ENCODE peak calls at places on chromosomes 16 and 17, in eight cellular contexts. One of them, this sample, is unnamed.

GRCh38 chr16:49844399-49844798 is 11.5 kb downstream of the ZNF423 start:
- DNase-seq in activated T-helper 9 cell treated with anti-CD3 and anti-CD28 coated beads, Interleukin-2, amount 50 U/mL, for 16 hours: no peak
- DNase-seq in BE2C: no peak
- DNase-seq in activated CD4-positive, alpha-beta T cell treated with anti-CD3 and anti-CD28 coated beads, Interleukin-2, amount 10 ng/mL, durations not matched to agents 7 days and 5 days: no peak
- DNase-seq in transverse colon: no peak
- DNase-seq in KBM-7: no peak
- DNase-seq in activated naive CD8-positive, alpha-beta T cell treated with anti-CD3 and anti-CD28 coated beads, Interleukin-2, amount 50 U/mL, for 16 hours: no peak
- DNase-seq in fibroblast of mammary gland: peak
- DNase-seq in this sample: no peak

GRCh38 chr16:81431554-81432353 is 12.9 kb upstream of the CMIP start:
- DNase-seq in activated T-helper 9 cell treated with anti-CD3 and anti-CD28 coated beads, Interleukin-2, amount 50 U/mL, for 16 hours: no peak
- DNase-seq in BE2C: no peak
- DNase-seq in transverse colon: no peak
- DNase-seq in fibroblast of mammary gland: peak
- DNase-seq in KBM-7: peak
- DNase-seq in activated CD4-positive, alpha-beta T cell treated with anti-CD3 and anti-CD28 coated beads, Interleukin-2, amount 10 ng/mL, durations not matched to agents 7 days and 5 days: no peak
- DNase-seq in activated naive CD8-positive, alpha-beta T cell treated with anti-CD3 and anti-CD28 coated beads, Interleukin-2, amount 50 U/mL, for 16 hours: no peak
- DNase-seq in this sample: no peak

GRCh38 chr17:142102-142661 is 4.8 kb downstream of the SCGB1C2 start:
- DNase-seq in BE2C: peak
- DNase-seq in activated naive CD8-positive, alpha-beta T cell treated with anti-CD3 and anti-CD28 coated beads, Interleukin-2, amount 50 U/mL, for 16 hours: no peak
- DNase-seq in fibroblast of mammary gland: peak
- DNase-seq in activated T-helper 9 cell treated with anti-CD3 and anti-CD28 coated beads, Interleukin-2, amount 50 U/mL, for 16 hours: no peak
- DNase-seq in KBM-7: peak
- DNase-seq in transverse colon: no peak
- DNase-seq in activated CD4-positive, alpha-beta T cell treated with anti-CD3 and anti-CD28 coated beads, Interleukin-2, amount 10 ng/mL, durations not matched to agents 7 days and 5 days: peak
- DNase-seq in this sample: peak

GRCh38 chr17:31560836-31561235 is 169.4 kb downstream of the RAB11FIP4 start:
- DNase-seq in activated T-helper 9 cell treated with anti-CD3 and anti-CD28 coated beads, Interleukin-2, amount 50 U/mL, for 16 hours: no peak
- DNase-seq in transverse colon: no peak
- DNase-seq in activated naive CD8-positive, alpha-beta T cell treated with anti-CD3 and anti-CD28 coated beads, Interleukin-2, amount 50 U/mL, for 16 hours: no peak
- DNase-seq in KBM-7: no peak
- DNase-seq in fibroblast of mammary gland: peak
- DNase-seq in BE2C: no peak
- DNase-seq in activated CD4-positive, alpha-beta T cell treated with anti-CD3 and anti-CD28 coated beads, Interleukin-2, amount 10 ng/mL, durations not matched to agents 7 days and 5 days: no peak
- DNase-seq in this sample: no peak

GRCh38 chr16:70766176-70766575 is 34.8 kb downstream of the VAC14 start:
- DNase-seq in KBM-7: no peak
- DNase-seq in BE2C: no peak
- DNase-seq in activated T-helper 9 cell treated with anti-CD3 and anti-CD28 coated beads, Interleukin-2, amount 50 U/mL, for 16 hours: no peak
- DNase-seq in activated naive CD8-positive, alpha-beta T cell treated with anti-CD3 and anti-CD28 coated beads, Interleukin-2, amount 50 U/mL, for 16 hours: no peak
- DNase-seq in transverse colon: no peak
- DNase-seq in fibroblast of mammary gland: no peak
- DNase-seq in activated CD4-positive, alpha-beta T cell treated with anti-CD3 and anti-CD28 coated beads, Interleukin-2, amount 10 ng/mL, durations not matched to agents 7 days and 5 days: no peak
- DNase-seq in this sample: no peak

GRCh38 chr17:36849871-36850348 is 87.4 kb upstream of the LHX1 start:
- DNase-seq in KBM-7: peak
- DNase-seq in activated naive CD8-positive, alpha-beta T cell treated with anti-CD3 and anti-CD28 coated beads, Interleukin-2, amount 50 U/mL, for 16 hours: no peak
- DNase-seq in fibroblast of mammary gland: peak
- DNase-seq in BE2C: peak
- DNase-seq in activated T-helper 9 cell treated with anti-CD3 and anti-CD28 coated beads, Interleukin-2, amount 50 U/mL, for 16 hours: peak
- DNase-seq in transverse colon: no peak
- DNase-seq in activated CD4-positive, alpha-beta T cell treated with anti-CD3 and anti-CD28 coated beads, Interleukin-2, amount 10 ng/mL, durations not matched to agents 7 days and 5 days: peak
- DNase-seq in this sample: peak

GRCh38 chr16:9151074-9151473 is 59.6 kb downstream of the HAPSTR1 start:
- DNase-seq in activated CD4-positive, alpha-beta T cell treated with anti-CD3 and anti-CD28 coated beads, Interleukin-2, amount 10 ng/mL, durations not matched to agents 7 days and 5 days: no peak
- DNase-seq in fibroblast of mammary gland: no peak
- DNase-seq in activated T-helper 9 cell treated with anti-CD3 and anti-CD28 coated beads, Interleukin-2, amount 50 U/mL, for 16 hours: no peak
- DNase-seq in BE2C: no peak
- DNase-seq in KBM-7: no peak
- DNase-seq in activated naive CD8-positive, alpha-beta T cell treated with anti-CD3 and anti-CD28 coated beads, Interleukin-2, amount 50 U/mL, for 16 hours: no peak
- DNase-seq in transverse colon: no peak
- DNase-seq in this sample: no peak

GRCh38 chr17:6843241-6843890 is 11.8 kb upstream of the TEKT1 start:
- DNase-seq in activated CD4-positive, alpha-beta T cell treated with anti-CD3 and anti-CD28 coated beads, Interleukin-2, amount 10 ng/mL, durations not matched to agents 7 days and 5 days: no peak
- DNase-seq in KBM-7: peak
- DNase-seq in transverse colon: no peak
- DNase-seq in BE2C: no peak
- DNase-seq in activated naive CD8-positive, alpha-beta T cell treated with anti-CD3 and anti-CD28 coated beads, Interleukin-2, amount 50 U/mL, for 16 hours: no peak
- DNase-seq in activated T-helper 9 cell treated with anti-CD3 and anti-CD28 coated beads, Interleukin-2, amount 50 U/mL, for 16 hours: no peak
- DNase-seq in fibroblast of mammary gland: peak
- DNase-seq in this sample: no peak

GRCh38 chr17:4057731-4058130 is 85.1 kb downstream of the ZZEF1 start:
- DNase-seq in activated naive CD8-positive, alpha-beta T cell treated with anti-CD3 and anti-CD28 coated beads, Interleukin-2, amount 50 U/mL, for 16 hours: no peak
- DNase-seq in activated T-helper 9 cell treated with anti-CD3 and anti-CD28 coated beads, Interleukin-2, amount 50 U/mL, for 16 hours: no peak
- DNase-seq in transverse colon: no peak
- DNase-seq in activated CD4-positive, alpha-beta T cell treated with anti-CD3 and anti-CD28 coated beads, Interleukin-2, amount 10 ng/mL, durations not matched to agents 7 days and 5 days: no peak
- DNase-seq in fibroblast of mammary gland: no peak
- DNase-seq in KBM-7: no peak
- DNase-seq in BE2C: no peak
- DNase-seq in this sample: no peak

GRCh38 chr16:84687715-84688114 is 12.1 kb upstream of the USP10 start:
- DNase-seq in KBM-7: peak
- DNase-seq in activated CD4-positive, alpha-beta T cell treated with anti-CD3 and anti-CD28 coated beads, Interleukin-2, amount 10 ng/mL, durations not matched to agents 7 days and 5 days: no peak
- DNase-seq in activated T-helper 9 cell treated with anti-CD3 and anti-CD28 coated beads, Interleukin-2, amount 50 U/mL, for 16 hours: no peak
- DNase-seq in transverse colon: no peak
- DNase-seq in BE2C: no peak
- DNase-seq in fibroblast of mammary gland: peak
- DNase-seq in activated naive CD8-positive, alpha-beta T cell treated with anti-CD3 and anti-CD28 coated beads, Interleukin-2, amount 50 U/mL, for 16 hours: no peak
- DNase-seq in this sample: no peak

GRCh38 chr17:67520282-67520906 is 143.3 kb downstream of the PITPNC1 start:
- DNase-seq in transverse colon: peak
- DNase-seq in KBM-7: peak
- DNase-seq in activated T-helper 9 cell treated with anti-CD3 and anti-CD28 coated beads, Interleukin-2, amount 50 U/mL, for 16 hours: no peak
- DNase-seq in activated naive CD8-positive, alpha-beta T cell treated with anti-CD3 and anti-CD28 coated beads, Interleukin-2, amount 50 U/mL, for 16 hours: no peak
- DNase-seq in fibroblast of mammary gland: peak
- DNase-seq in BE2C: no peak
- DNase-seq in activated CD4-positive, alpha-beta T cell treated with anti-CD3 and anti-CD28 coated beads, Interleukin-2, amount 10 ng/mL, durations not matched to agents 7 days and 5 days: no peak
- DNase-seq in this sample: no peak

GRCh38 chr17:50150354-50151040 is at the start of gene PPP1R9B:
- DNase-seq in activated naive CD8-positive, alpha-beta T cell treated with anti-CD3 and anti-CD28 coated beads, Interleukin-2, amount 50 U/mL, for 16 hours: no peak
- DNase-seq in activated T-helper 9 cell treated with anti-CD3 and anti-CD28 coated beads, Interleukin-2, amount 50 U/mL, for 16 hours: no peak
- DNase-seq in KBM-7: no peak
- DNase-seq in fibroblast of mammary gland: no peak
- DNase-seq in activated CD4-positive, alpha-beta T cell treated with anti-CD3 and anti-CD28 coated beads, Interleukin-2, amount 10 ng/mL, durations not matched to agents 7 days and 5 days: no peak
- DNase-seq in BE2C: no peak
- DNase-seq in transverse colon: no peak
- DNase-seq in this sample: no peak

GRCh38 chr16:23999663-24000062 is 163.9 kb downstream of the PRKCB start:
- DNase-seq in transverse colon: no peak
- DNase-seq in activated naive CD8-positive, alpha-beta T cell treated with anti-CD3 and anti-CD28 coated beads, Interleukin-2, amount 50 U/mL, for 16 hours: no peak
- DNase-seq in KBM-7: no peak
- DNase-seq in fibroblast of mammary gland: no peak
- DNase-seq in activated T-helper 9 cell treated with anti-CD3 and anti-CD28 coated beads, Interleukin-2, amount 50 U/mL, for 16 hours: peak
- DNase-seq in BE2C: no peak
- DNase-seq in activated CD4-positive, alpha-beta T cell treated with anti-CD3 and anti-CD28 coated beads, Interleukin-2, amount 10 ng/mL, durations not matched to agents 7 days and 5 days: no peak
- DNase-seq in this sample: no peak

GRCh38 chr16:29029168-29029994 is 44.5 kb downstream of the LAT start:
- DNase-seq in activated naive CD8-positive, alpha-beta T cell treated with anti-CD3 and anti-CD28 coated beads, Interleukin-2, amount 50 U/mL, for 16 hours: peak
- DNase-seq in activated CD4-positive, alpha-beta T cell treated with anti-CD3 and anti-CD28 coated beads, Interleukin-2, amount 10 ng/mL, durations not matched to agents 7 days and 5 days: peak
- DNase-seq in BE2C: peak
- DNase-seq in fibroblast of mammary gland: peak
- DNase-seq in transverse colon: no peak
- DNase-seq in KBM-7: peak
- DNase-seq in activated T-helper 9 cell treated with anti-CD3 and anti-CD28 coated beads, Interleukin-2, amount 50 U/mL, for 16 hours: peak
- DNase-seq in this sample: peak

GRCh38 chr17:77475012-77475976 is 334.5 kb downstream of the SEC14L1 start:
- DNase-seq in activated T-helper 9 cell treated with anti-CD3 and anti-CD28 coated beads, Interleukin-2, amount 50 U/mL, for 16 hours: peak
- DNase-seq in activated CD4-positive, alpha-beta T cell treated with anti-CD3 and anti-CD28 coated beads, Interleukin-2, amount 10 ng/mL, durations not matched to agents 7 days and 5 days: peak
- DNase-seq in fibroblast of mammary gland: peak
- DNase-seq in KBM-7: peak
- DNase-seq in activated naive CD8-positive, alpha-beta T cell treated with anti-CD3 and anti-CD28 coated beads, Interleukin-2, amount 50 U/mL, for 16 hours: peak
- DNase-seq in transverse colon: no peak
- DNase-seq in BE2C: no peak
- DNase-seq in this sample: no peak

GRCh38 chr17:74736423-74737298 is at the start of gene RAB37:
- DNase-seq in fibroblast of mammary gland: peak
- DNase-seq in activated T-helper 9 cell treated with anti-CD3 and anti-CD28 coated beads, Interleukin-2, amount 50 U/mL, for 16 hours: peak
- DNase-seq in BE2C: peak
- DNase-seq in transverse colon: peak
- DNase-seq in activated CD4-positive, alpha-beta T cell treated with anti-CD3 and anti-CD28 coated beads, Interleukin-2, amount 10 ng/mL, durations not matched to agents 7 days and 5 days: peak
- DNase-seq in activated naive CD8-positive, alpha-beta T cell treated with anti-CD3 and anti-CD28 coated beads, Interleukin-2, amount 50 U/mL, for 16 hours: no peak
- DNase-seq in KBM-7: peak
- DNase-seq in this sample: peak

GRCh38 chr17:1179112-1179634 is 608 bp downstream of the ABR start:
- DNase-seq in transverse colon: no peak
- DNase-seq in fibroblast of mammary gland: no peak
- DNase-seq in activated CD4-positive, alpha-beta T cell treated with anti-CD3 and anti-CD28 coated beads, Interleukin-2, amount 10 ng/mL, durations not matched to agents 7 days and 5 days: no peak
- DNase-seq in activated T-helper 9 cell treated with anti-CD3 and anti-CD28 coated beads, Interleukin-2, amount 50 U/mL, for 16 hours: no peak
- DNase-seq in activated naive CD8-positive, alpha-beta T cell treated with anti-CD3 and anti-CD28 coated beads, Interleukin-2, amount 50 U/mL, for 16 hours: no peak
- DNase-seq in KBM-7: no peak
- DNase-seq in BE2C: no peak
- DNase-seq in this sample: no peak

GRCh38 chr17:80202197-80202596 is 17.9 kb downstream of the SGSH start:
- DNase-seq in activated CD4-positive, alpha-beta T cell treated with anti-CD3 and anti-CD28 coated beads, Interleukin-2, amount 10 ng/mL, durations not matched to agents 7 days and 5 days: no peak
- DNase-seq in activated T-helper 9 cell treated with anti-CD3 and anti-CD28 coated beads, Interleukin-2, amount 50 U/mL, for 16 hours: no peak
- DNase-seq in activated naive CD8-positive, alpha-beta T cell treated with anti-CD3 and anti-CD28 coated beads, Interleukin-2, amount 50 U/mL, for 16 hours: no peak
- DNase-seq in BE2C: no peak
- DNase-seq in KBM-7: no peak
- DNase-seq in fibroblast of mammary gland: no peak
- DNase-seq in transverse colon: no peak
- DNase-seq in this sample: no peak

GRCh38 chr17:50558955-50559614 is 1.4 kb upstream of the CACNA1G start:
- DNase-seq in activated T-helper 9 cell treated with anti-CD3 and anti-CD28 coated beads, Interleukin-2, amount 50 U/mL, for 16 hours: no peak
- DNase-seq in activated CD4-positive, alpha-beta T cell treated with anti-CD3 and anti-CD28 coated beads, Interleukin-2, amount 10 ng/mL, durations not matched to agents 7 days and 5 days: peak
- DNase-seq in BE2C: no peak
- DNase-seq in fibroblast of mammary gland: no peak
- DNase-seq in KBM-7: no peak
- DNase-seq in transverse colon: no peak
- DNase-seq in activated naive CD8-positive, alpha-beta T cell treated with anti-CD3 and anti-CD28 coated beads, Interleukin-2, amount 50 U/mL, for 16 hours: no peak
- DNase-seq in this sample: peak